ENCODE peak calls at places on chromosomes 16 and 17, in nine cellular contexts. N is left ventricle myocardium inferior; J is BJ; S is H9; A is pancreas; Z is LHCN-M2; V is stimulated activated naive CD8-positive, alpha-beta T cell treated with anti-CD3 and anti-CD28 coated beads, Interleukin-15, Interleukin-2, amounts not matched to agents 100 U/mL and 50 U/mL, for 24 hours; C is Calu3; H is A172. G is an unnamed sample.

GRCh38 chr17:55664287-55664686 is 58.4 kb downstream of the TMEM100 start:
- DNase-seq in C (no peak), V (no peak), N (no peak), S (no peak), A (no peak), J (no peak), H (no peak), Z (no peak), G (no peak)

GRCh38 chr17:79633937-79634813 is 23.3 kb upstream of the RBFOX3 start:
- DNase-seq in C (no peak), A (peak; percentile 35), N (peak; percentile 6), V (no peak), Z (no peak), S (peak; percentile 22), J (no peak), H (no peak), G (peak; percentile 1)

GRCh38 chr17:65750678-65751077 is 189.2 kb upstream of the AXIN2 start:
- DNase-seq in V (peak; percentile 41), S (no peak), Z (peak; percentile 96), A (peak; percentile 85), H (peak; percentile 93), N (peak; percentile 73), C (peak; percentile 72), J (peak; percentile 64), G (peak; percentile 87)

GRCh38 chr17:79411419-79411818 is 199.4 kb downstream of the RBFOX3 start:
- DNase-seq in C (no peak), A (no peak), Z (no peak), V (no peak), H (no peak), N (no peak), J (no peak), S (no peak), G (no peak)

GRCh38 chr16:70476272-70477020 is 22.1 kb downstream of the FCSK start:
- DNase-seq in A (no peak), N (no peak), J (peak; percentile 34), V (peak; percentile 57), Z (peak; percentile 82), H (peak; percentile 86), C (peak; percentile 72), S (no peak), G (no peak)

GRCh38 chr17:19510903-19511302 is 22.8 kb upstream of the SLC47A1 start:
- DNase-seq in A (no peak), C (no peak), N (no peak), H (no peak), J (no peak), S (no peak), V (no peak), Z (no peak), G (no peak)

GRCh38 chr16:29698042-29698441 is 19.1 kb downstream of the QPRT start:
- DNase-seq in C (no peak), V (no peak), J (no peak), H (no peak), A (no peak), Z (no peak), N (no peak), S (no peak), G (no peak)

GRCh38 chr17:50841949-50842354 is 6.6 kb downstream of the WFIKKN2 start:
- DNase-seq in V (peak; percentile 63), C (peak; percentile 91), J (no peak), N (peak; percentile 61), S (peak; percentile 90), Z (peak; percentile 50), A (peak; percentile 85), H (peak; percentile 78), G (peak; percentile 52)

GRCh38 chr17:82120148-82120547 is 22.1 kb upstream of the FASN start:
- DNase-seq in C (no peak), J (peak; percentile 57), S (no peak), H (peak; percentile 38), Z (no peak), V (no peak), A (no peak), N (no peak), G (no peak)

GRCh38 chr17:13320046-13320785 is 281.5 kb downstream of the HS3ST3A1 start:
- DNase-seq in H (no peak), S (no peak), N (no peak), A (no peak), V (no peak), J (no peak), C (no peak), Z (no peak), G (no peak)

GRCh38 chr17:76076765-76077581 is 2.0 kb upstream of the ZACN start:
- DNase-seq in A (no peak), N (no peak), S (peak; percentile 74), C (no peak), V (no peak), H (no peak), Z (no peak), J (no peak), G (no peak)

GRCh38 chr17:82884923-82885322 is 45.1 kb upstream of the ZNF750 start:
- DNase-seq in H (no peak), A (no peak), Z (no peak), N (no peak), J (no peak), S (no peak), C (no peak), V (peak; percentile 52), G (no peak)

GRCh38 chr17:67246398-67246647 is 1.3 kb upstream of the HELZ start:
- DNase-seq in Z (no peak), A (no peak), H (no peak), S (no peak), V (no peak), N (no peak), J (no peak), C (no peak), G (peak; percentile 49)

GRCh38 chr17:236641-237405 is 55.4 kb upstream of the DOC2B start:
- DNase-seq in H (peak; percentile 38), S (no peak), N (peak; percentile 5), V (no peak), Z (no peak), J (no peak), C (no peak), A (peak; percentile 46), G (peak; percentile 59)

GRCh38 chr17:73586153-73586906 is 57.9 kb downstream of the SDK2 start:
- DNase-seq in H (no peak), Z (no peak), V (no peak), N (no peak), A (no peak), J (no peak), C (no peak), S (no peak), G (no peak)

GRCh38 chr16:1002399-1003161 is 21.0 kb downstream of the SOX8 start:
- DNase-seq in A (no peak), Z (peak; percentile 92), J (peak; percentile 15), H (peak; percentile 98), S (peak; percentile 46), N (no peak), C (peak; percentile 90), V (peak; percentile 89), G (peak; percentile 89)

GRCh38 chr16:66385415-66385814 is 18.9 kb downstream of the CDH5 start:
- DNase-seq in J (no peak), V (no peak), Z (no peak), N (no peak), A (no peak), C (no peak), H (no peak), S (no peak), G (no peak)

GRCh38 chr16:86536621-86537020 is 18.4 kb downstream of the MTHFSD start:
- DNase-seq in N (no peak), V (no peak), S (no peak), H (no peak), C (no peak), A (no peak), J (no peak), Z (no peak), G (no peak)

GRCh38 chr17:20282526-20283308 is 184.6 kb downstream of the LGALS9B start:
- DNase-seq in N (no peak), V (no peak), C (no peak), J (no peak), S (no peak), Z (no peak), H (no peak), A (no peak), G (no peak)

GRCh38 chr17:44850612-44851011 is 2.9 kb downstream of the HIGD1B start:
- DNase-seq in N (peak; percentile 55), A (no peak), S (no peak), J (no peak), V (no peak), C (no peak), Z (no peak), H (no peak), G (no peak)

GRCh38 chr17:80824549-80825470 is 166.8 kb upstream of the CHMP6 start:
- DNase-seq in V (no peak), H (no peak), N (no peak), C (no peak), A (peak; percentile 23), Z (no peak), J (no peak), S (no peak), G (no peak)

G was measured in SJCRH30.